ENCODE peak calls at places on chromosomes 6 and 20, in eight cellular contexts. One of them, this sample, is unnamed.

GRCh38 chr6:150256618-150257272 is 112.1 kb upstream of the IYD start:
- DNase-seq in HepG2: no peak
- DNase-seq in stomach: no peak
- DNase-seq in prostate gland: no peak
- DNase-seq in HL-60: peak; percentile 36
- DNase-seq in breast epithelium: no peak
- DNase-seq in GM23338: no peak
- DNase-seq in suprapubic skin: no peak
- DNase-seq in this sample: no peak

GRCh38 chr20:49825521-49826033 is 12.9 kb downstream of the SLC9A8 start:
- DNase-seq in HepG2: peak; percentile 51
- DNase-seq in prostate gland: no peak
- DNase-seq in stomach: no peak
- DNase-seq in GM23338: no peak
- DNase-seq in breast epithelium: no peak
- DNase-seq in suprapubic skin: no peak
- DNase-seq in HL-60: no peak
- DNase-seq in this sample: no peak

GRCh38 chr6:17505767-17506280 is 94.3 kb upstream of the FAM8A1 start:
- DNase-seq in HepG2: no peak
- DNase-seq in stomach: no peak
- DNase-seq in prostate gland: no peak
- DNase-seq in HL-60: no peak
- DNase-seq in suprapubic skin: no peak
- DNase-seq in breast epithelium: no peak
- DNase-seq in GM23338: no peak
- DNase-seq in this sample: no peak

GRCh38 chr6:164130151-164130550 is 715.6 kb downstream of the QKI start:
- DNase-seq in stomach: no peak
- DNase-seq in GM23338: no peak
- DNase-seq in HL-60: no peak
- DNase-seq in HepG2: no peak
- DNase-seq in breast epithelium: no peak
- DNase-seq in suprapubic skin: no peak
- DNase-seq in prostate gland: no peak
- DNase-seq in this sample: no peak

GRCh38 chr6:108442770-108443520 is 117.8 kb upstream of the FOXO3 start:
- DNase-seq in stomach: no peak
- DNase-seq in HepG2: no peak
- DNase-seq in breast epithelium: no peak
- DNase-seq in suprapubic skin: no peak
- DNase-seq in GM23338: no peak
- DNase-seq in prostate gland: no peak
- DNase-seq in HL-60: peak; percentile 25
- DNase-seq in this sample: no peak

GRCh38 chr6:89073840-89074239 is 6.7 kb upstream of the PNRC1 start:
- DNase-seq in HL-60: no peak
- DNase-seq in HepG2: no peak
- DNase-seq in GM23338: no peak
- DNase-seq in suprapubic skin: no peak
- DNase-seq in breast epithelium: no peak
- DNase-seq in prostate gland: no peak
- DNase-seq in stomach: no peak
- DNase-seq in this sample: no peak

GRCh38 chr20:43955244-43956191 is 40.9 kb downstream of the TOX2 start:
- DNase-seq in HL-60: no peak
- DNase-seq in prostate gland: no peak
- DNase-seq in breast epithelium: no peak
- DNase-seq in HepG2: no peak
- DNase-seq in suprapubic skin: no peak
- DNase-seq in stomach: no peak
- DNase-seq in GM23338: no peak
- DNase-seq in this sample: peak; percentile 42

GRCh38 chr6:133991096-133991593 is 38.1 kb downstream of the TBPL1 start:
- DNase-seq in stomach: no peak
- DNase-seq in HL-60: no peak
- DNase-seq in suprapubic skin: no peak
- DNase-seq in prostate gland: no peak
- DNase-seq in breast epithelium: no peak
- DNase-seq in GM23338: no peak
- DNase-seq in HepG2: peak; percentile 21
- DNase-seq in this sample: no peak

GRCh38 chr6:27720607-27721580 is 191.3 kb downstream of the OR2B2 start:
- DNase-seq in prostate gland: no peak
- DNase-seq in HepG2: peak; percentile 21
- DNase-seq in breast epithelium: no peak
- DNase-seq in GM23338: peak; percentile 80
- DNase-seq in HL-60: no peak
- DNase-seq in stomach: no peak
- DNase-seq in suprapubic skin: no peak
- DNase-seq in this sample: no peak

GRCh38 chr6:13303668-13304017 is 24.7 kb downstream of the TBC1D7 start:
- DNase-seq in suprapubic skin: peak; percentile 83
- DNase-seq in HepG2: no peak
- DNase-seq in breast epithelium: no peak
- DNase-seq in GM23338: no peak
- DNase-seq in prostate gland: no peak
- DNase-seq in stomach: peak; percentile 69
- DNase-seq in HL-60: no peak
- DNase-seq in this sample: peak; percentile 41

GRCh38 chr20:45363611-45364492 is 896 bp downstream of the SYS1 start:
- DNase-seq in suprapubic skin: no peak
- DNase-seq in HL-60: no peak
- DNase-seq in GM23338: no peak
- DNase-seq in prostate gland: no peak
- DNase-seq in HepG2: no peak
- DNase-seq in stomach: no peak
- DNase-seq in breast epithelium: no peak
- DNase-seq in this sample: no peak

GRCh38 chr6:111909238-111909637 is 36.0 kb upstream of the FYN start:
- DNase-seq in prostate gland: no peak
- DNase-seq in GM23338: no peak
- DNase-seq in stomach: no peak
- DNase-seq in HL-60: no peak
- DNase-seq in suprapubic skin: no peak
- DNase-seq in breast epithelium: no peak
- DNase-seq in HepG2: no peak
- DNase-seq in this sample: no peak

GRCh38 chr6:43012364-43012763 is 1.4 kb downstream of the MEA1 start:
- DNase-seq in HL-60: no peak
- DNase-seq in stomach: no peak
- DNase-seq in suprapubic skin: no peak
- DNase-seq in GM23338: no peak
- DNase-seq in HepG2: no peak
- DNase-seq in breast epithelium: no peak
- DNase-seq in prostate gland: no peak
- DNase-seq in this sample: no peak

GRCh38 chr6:75528423-75528822 is 34.8 kb upstream of the FILIP1 start:
- DNase-seq in HepG2: no peak
- DNase-seq in GM23338: peak; percentile 11
- DNase-seq in stomach: no peak
- DNase-seq in breast epithelium: no peak
- DNase-seq in HL-60: no peak
- DNase-seq in suprapubic skin: no peak
- DNase-seq in prostate gland: no peak
- DNase-seq in this sample: no peak

GRCh38 chr20:38290829-38291581 is 13.0 kb upstream of the BPI start:
- DNase-seq in stomach: no peak
- DNase-seq in GM23338: peak; percentile 92
- DNase-seq in breast epithelium: no peak
- DNase-seq in HL-60: no peak
- DNase-seq in prostate gland: no peak
- DNase-seq in suprapubic skin: no peak
- DNase-seq in HepG2: peak; percentile 87
- DNase-seq in this sample: no peak

GRCh38 chr20:15708984-15709598 is 864.2 kb downstream of the KIF16B start:
- DNase-seq in breast epithelium: no peak
- DNase-seq in HL-60: peak; percentile 6
- DNase-seq in prostate gland: no peak
- DNase-seq in GM23338: peak; percentile 85
- DNase-seq in HepG2: peak; percentile 52
- DNase-seq in suprapubic skin: no peak
- DNase-seq in stomach: peak; percentile 37
- DNase-seq in this sample: peak; percentile 12

GRCh38 chr6:6832439-6832838 is 243.9 kb downstream of the LY86 start:
- DNase-seq in stomach: no peak
- DNase-seq in prostate gland: no peak
- DNase-seq in suprapubic skin: peak; percentile 55
- DNase-seq in HepG2: no peak
- DNase-seq in GM23338: no peak
- DNase-seq in breast epithelium: no peak
- DNase-seq in HL-60: no peak
- DNase-seq in this sample: no peak

GRCh38 chr20:61268024-61268423 is 16.0 kb downstream of the CDH4 start:
- DNase-seq in breast epithelium: no peak
- DNase-seq in stomach: no peak
- DNase-seq in prostate gland: no peak
- DNase-seq in HepG2: no peak
- DNase-seq in HL-60: no peak
- DNase-seq in suprapubic skin: no peak
- DNase-seq in GM23338: no peak
- DNase-seq in this sample: no peak
- TF ChIP-seq POLR2AphosphoS5 in breast epithelium: no peak
- TF ChIP-seq POLR2AphosphoS5 in stomach: no peak
- TF ChIP-seq POLR2AphosphoS5 in prostate gland: no peak
- TF ChIP-seq POLR2AphosphoS5 in HepG2: no peak
- TF ChIP-seq POLR2AphosphoS5 in HL-60: no peak
- TF ChIP-seq POLR2AphosphoS5 in suprapubic skin: no peak
- TF ChIP-seq POLR2AphosphoS5 in GM23338: no peak
- TF ChIP-seq POLR2AphosphoS5 in this sample: no peak

GRCh38 chr6:44253307-44254101 is 3.8 kb downstream of the SLC35B2 start:
- DNase-seq in breast epithelium: no peak
- DNase-seq in suprapubic skin: no peak
- DNase-seq in HepG2: peak; percentile 70
- DNase-seq in prostate gland: no peak
- DNase-seq in stomach: peak; percentile 66
- DNase-seq in HL-60: no peak
- DNase-seq in GM23338: peak; percentile 83
- DNase-seq in this sample: no peak
- TF ChIP-seq POLR2AphosphoS5 in breast epithelium: no peak
- TF ChIP-seq POLR2AphosphoS5 in suprapubic skin: no peak
- TF ChIP-seq POLR2AphosphoS5 in HepG2: peak; percentile 29
- TF ChIP-seq POLR2AphosphoS5 in prostate gland: no peak
- TF ChIP-seq POLR2AphosphoS5 in stomach: no peak
- TF ChIP-seq POLR2AphosphoS5 in HL-60: peak; percentile 46
- TF ChIP-seq POLR2AphosphoS5 in GM23338: peak; percentile 1
- TF ChIP-seq POLR2AphosphoS5 in this sample: peak; percentile 20

GRCh38 chr6:158996863-158997262 is 3.1 kb downstream of the RSPH3 start:
- DNase-seq in HepG2: no peak
- DNase-seq in suprapubic skin: no peak
- DNase-seq in stomach: no peak
- DNase-seq in prostate gland: no peak
- DNase-seq in breast epithelium: no peak
- DNase-seq in HL-60: peak; percentile 60
- DNase-seq in GM23338: no peak
- DNase-seq in this sample: no peak

GRCh38 chr6:158988477-158988876 is 11.5 kb downstream of the RSPH3 start:
- DNase-seq in prostate gland: no peak
- DNase-seq in breast epithelium: no peak
- DNase-seq in stomach: no peak
- DNase-seq in suprapubic skin: no peak
- DNase-seq in HepG2: no peak
- DNase-seq in GM23338: no peak
- DNase-seq in HL-60: no peak
- DNase-seq in this sample: no peak

GRCh38 chr6:158999154-158999668 is 791 bp downstream of the RSPH3 start:
- DNase-seq in HL-60: no peak
- DNase-seq in suprapubic skin: no peak
- DNase-seq in stomach: no peak
- DNase-seq in breast epithelium: peak; percentile 60
- DNase-seq in prostate gland: no peak
- DNase-seq in GM23338: no peak
- DNase-seq in HepG2: no peak
- DNase-seq in this sample: no peak

GRCh38 chr6:158991017-158991723 is 8.8 kb downstream of the RSPH3 start:
- DNase-seq in HL-60: no peak
- DNase-seq in suprapubic skin: no peak
- DNase-seq in stomach: no peak
- DNase-seq in prostate gland: no peak
- DNase-seq in breast epithelium: no peak
- DNase-seq in GM23338: peak; percentile 53
- DNase-seq in HepG2: no peak
- DNase-seq in this sample: no peak

DNA sequence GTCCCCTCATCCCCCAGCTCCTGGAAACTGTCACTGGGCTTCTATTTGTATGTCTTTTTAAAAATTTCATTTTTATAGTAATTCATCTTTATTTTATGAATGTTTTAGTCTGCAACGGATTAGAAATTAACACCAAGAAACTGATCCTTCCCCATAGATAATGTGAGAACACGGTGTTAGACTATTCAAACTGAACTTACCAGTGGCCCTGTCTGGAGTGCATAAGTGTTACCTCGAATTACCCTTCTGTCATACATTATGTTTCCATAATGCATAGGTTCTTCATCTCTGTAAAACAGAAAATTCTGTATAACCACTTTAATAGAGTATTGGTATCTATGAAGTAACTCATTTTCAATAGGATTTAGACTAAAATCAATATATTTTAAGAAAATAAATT is 6.4 kb downstream of the RSPH3 start:
- DNase-seq in HL-60: no peak
- DNase-seq in GM23338: no peak
- DNase-seq in HepG2: no peak
- DNase-seq in breast epithelium: no peak
- DNase-seq in prostate gland: no peak
- DNase-seq in suprapubic skin: no peak
- DNase-seq in stomach: no peak
- DNase-seq in this sample: no peak
- TF ChIP-seq POLR2AphosphoS5 in HL-60: no peak
- TF ChIP-seq POLR2AphosphoS5 in GM23338: no peak
- TF ChIP-seq POLR2AphosphoS5 in HepG2: no peak
- TF ChIP-seq POLR2AphosphoS5 in breast epithelium: no peak
- TF ChIP-seq POLR2AphosphoS5 in prostate gland: no peak
- TF ChIP-seq POLR2AphosphoS5 in suprapubic skin: no peak
- TF ChIP-seq POLR2AphosphoS5 in stomach: no peak
- TF ChIP-seq POLR2AphosphoS5 in this sample: no peak

GRCh38 chr20:58906111-58906510 is 53.6 kb downstream of the GNAS start:
- DNase-seq in GM23338: no peak
- DNase-seq in HL-60: no peak
- DNase-seq in suprapubic skin: no peak
- DNase-seq in stomach: no peak
- DNase-seq in breast epithelium: no peak
- DNase-seq in HepG2: no peak
- DNase-seq in prostate gland: no peak
- DNase-seq in this sample: no peak
- TF ChIP-seq POLR2AphosphoS5 in GM23338: no peak
- TF ChIP-seq POLR2AphosphoS5 in HL-60: no peak
- TF ChIP-seq POLR2AphosphoS5 in suprapubic skin: no peak
- TF ChIP-seq POLR2AphosphoS5 in stomach: no peak
- TF ChIP-seq POLR2AphosphoS5 in breast epithelium: no peak
- TF ChIP-seq POLR2AphosphoS5 in HepG2: no peak
- TF ChIP-seq POLR2AphosphoS5 in prostate gland: no peak
- TF ChIP-seq POLR2AphosphoS5 in this sample: no peak

This sample was measured in GM12891.